ENCODE peak calls at places on chromosome 21, in five cellular contexts. E is ovary, O is uterus, U is HFF-Myc, L is EL. A is an unnamed sample.

GRCh38 chr21:38914531-38915385 is 109.0 kb downstream of the ETS2 start:
- DNase-seq in E (peak; percentile 55), O (no peak), U (no peak), L (no peak), A (no peak)

GRCh38 chr21:34129039-34129891 is 55.9 kb downstream of the MRPS6 start:
- DNase-seq in E (peak; percentile 53), O (peak; percentile 59), U (peak; percentile 90), L (peak; percentile 78), A (no peak)

GRCh38 chr21:45882641-45883040 is 98.9 kb upstream of the COL6A1 start:
- DNase-seq in E (no peak), O (no peak), U (no peak), L (no peak), A (no peak)

GRCh38 chr21:35649186-35649585 is 411.1 kb downstream of the SETD4 start:
- DNase-seq in E (no peak), O (peak; percentile 17), U (no peak), L (peak; percentile 60), A (no peak)

GRCh38 chr21:45017376-45017960 is 56.9 kb upstream of the ADARB1 start:
- DNase-seq in E (no peak), O (peak; percentile 12), U (no peak), L (no peak), A (peak; percentile 24)

GRCh38 chr21:38831526-38832467 is 26.1 kb downstream of the ETS2 start:
- DNase-seq in E (peak; percentile 46), O (peak; percentile 83), U (peak; percentile 82), L (peak; percentile 96), A (no peak)

GRCh38 chr21:22490044-22490443 is 1491.8 kb downstream of the NCAM2 start:
- DNase-seq in E (no peak), O (no peak), U (no peak), L (no peak), A (no peak)

GRCh38 chr21:44347911-44348451 is 5.4 kb upstream of the TRPM2 start:
- DNase-seq in E (no peak), O (no peak), U (no peak), L (no peak), A (peak; percentile 74)

GRCh38 chr21:38272215-38272614 is 15.4 kb downstream of the KCNJ15 start:
- DNase-seq in E (no peak), O (no peak), U (no peak), L (no peak), A (peak; percentile 78)

GRCh38 chr21:29201186-29201585 is 70.7 kb downstream of the MAP3K7CL start:
- DNase-seq in E (no peak), O (no peak), U (no peak), L (no peak), A (no peak)

GRCh38 chr21:16205527-16205926 is 475.7 kb downstream of the USP25 start:
- DNase-seq in E (no peak), O (no peak), U (no peak), L (no peak), A (no peak)

GRCh38 chr21:25179116-25179515 is 428.2 kb downstream of the MRPL39 start:
- DNase-seq in E (no peak), O (no peak), U (no peak), L (no peak), A (no peak)

GRCh38 chr21:42044871-42045495 is 26.1 kb upstream of the UMODL1 start:
- DNase-seq in E (no peak), O (no peak), U (no peak), L (no peak), A (peak; percentile 55)

GRCh38 chr21:31173881-31174555 is 135.7 kb upstream of the KRTAP19-8 start:
- DNase-seq in E (no peak), O (no peak), U (no peak), L (peak; percentile 12), A (peak; percentile 37)

GRCh38 chr21:16195476-16195875 is 465.7 kb downstream of the USP25 start:
- DNase-seq in E (no peak), O (no peak), U (no peak), L (peak; percentile 59), A (no peak)

GRCh38 chr21:25963186-25963585 is 207.4 kb downstream of the APP start:
- DNase-seq in E (no peak), O (no peak), U (no peak), L (peak; percentile 59), A (no peak)

GRCh38 chr21:37532868-37533780 is 166.6 kb downstream of the DYRK1A start:
- DNase-seq in E (no peak), O (no peak), U (no peak), L (peak; percentile 70), A (peak; percentile 71)

GRCh38 chr21:44870748-44871495 is 2.6 kb downstream of the PTTG1IP start:
- DNase-seq in E (no peak), O (no peak), U (no peak), L (no peak), A (no peak)

GRCh38 chr21:36065497-36066036 is 4.3 kb upstream of the CBR1 start:
- DNase-seq in E (no peak), O (no peak), U (peak; percentile 65), L (peak; percentile 70), A (no peak)

GRCh38 chr21:28018741-28019669 is 973.7 kb downstream of the LTN1 start:
- DNase-seq in E (no peak), O (no peak), U (no peak), L (peak; percentile 47), A (peak; percentile 31)

GRCh38 chr21:30329203-30329868 is 8.2 kb downstream of the KRTAP27-1 start:
- DNase-seq in E (no peak), O (no peak), U (no peak), L (no peak), A (no peak)

GRCh38 chr21:45123440-45123839 is 49.1 kb downstream of the ADARB1 start:
- DNase-seq in E (no peak), O (no peak), U (no peak), L (no peak), A (no peak)

GRCh38 chr21:24590261-24590660 is 1017.0 kb downstream of the MRPL39 start:
- DNase-seq in E (no peak), O (no peak), U (no peak), L (no peak), A (no peak)

GRCh38 chr21:27244356-27244755 is 277.5 kb upstream of the ADAMTS5 start:
- DNase-seq in E (no peak), O (no peak), U (no peak), L (peak; percentile 31), A (no peak)

GRCh38 chr21:34889537-34890257 is 159.4 kb downstream of the RUNX1 start:
- DNase-seq in E (peak; percentile 68), O (peak; percentile 70), U (no peak), L (peak; percentile 84), A (peak; percentile 86)

GRCh38 chr21:46187251-46187650 is 3.0 kb upstream of the SPATC1L start:
- DNase-seq in E (no peak), O (no peak), U (no peak), L (no peak), A (no peak)

GRCh38 chr21:41726970-41727783 is 39.7 kb downstream of the RIPK4 start:
- DNase-seq in E (no peak), O (peak; percentile 42), U (peak; percentile 5), L (peak; percentile 87), A (no peak)

GRCh38 chr21:44949161-44950015 is 9.6 kb downstream of the SLX9 start:
- DNase-seq in E (peak; percentile 85), O (peak; percentile 87), U (no peak), L (peak; percentile 73), A (peak; percentile 83)

GRCh38 chr21:45209685-45210284 is 77.9 kb downstream of the POFUT2 start:
- DNase-seq in E (no peak), O (no peak), U (no peak), L (no peak), A (no peak)

GRCh38 chr21:42314616-42315295 is 453 bp downstream of the TFF3 start:
- DNase-seq in E (no peak), O (no peak), U (no peak), L (no peak), A (no peak)

GRCh38 chr21:15774590-15774989 is 44.8 kb downstream of the USP25 start:
- DNase-seq in E (no peak), O (no peak), U (no peak), L (peak; percentile 45), A (no peak)

GRCh38 chr21:25298512-25299491 is 308.5 kb downstream of the MRPL39 start:
- DNase-seq in E (no peak), O (no peak), U (no peak), L (no peak), A (no peak)

GRCh38 chr21:26732442-26733221 is 112.6 kb downstream of the ADAMTS1 start:
- DNase-seq in E (peak; percentile 20), O (peak; percentile 54), U (no peak), L (peak; percentile 58), A (no peak)

A was measured in left lung.